ENCODE peak calls at places on chromosomes 11 and 22, in seven cellular contexts. I is RWPE1, Z is GM23338, V is stomach, Y is endodermal cell, E is adipocyte, M is right atrium auricular region. W is an unnamed sample.

GRCh38 chr11:113296447-113297205 is 17.8 kb upstream of the TTC12 start:
- DNase-seq in I (no peak), Y (peak), M (no peak), Z (peak), E (no peak), V (no peak), W (no peak)

GRCh38 chr22:43824724-43825485 is 12.8 kb upstream of the EFCAB6 start:
- DNase-seq in Y (peak), E (no peak), Z (no peak), V (peak), I (no peak), M (no peak), W (no peak)

GRCh38 chr11:2310073-2310785 is 8.4 kb downstream of the TSPAN32 start:
- DNase-seq in M (no peak), Y (no peak), I (no peak), E (no peak), Z (no peak), V (no peak), W (no peak)

GRCh38 chr22:18954333-18954732 is 18.2 kb upstream of the PRODH start:
- DNase-seq in V (peak), Y (peak), Z (peak), I (peak), M (peak), E (peak), W (peak)

GRCh38 chr11:126892781-126893180 is 107.8 kb downstream of the KIRREL3 start:
- DNase-seq in Z (no peak), E (no peak), M (no peak), I (no peak), Y (no peak), V (no peak), W (no peak)

GRCh38 chr11:32056445-32056844 is 34.4 kb upstream of the RCN1 start:
- DNase-seq in Y (no peak), M (no peak), Z (no peak), V (no peak), I (no peak), E (peak), W (no peak)

GRCh38 chr11:118295834-118296454 is 8.6 kb upstream of the CD3E start:
- DNase-seq in Y (peak), V (peak), I (peak), M (no peak), E (peak), Z (peak), W (no peak)

GRCh38 chr11:67265633-67266423 is 445 bp upstream of the GRK2 start:
- DNase-seq in E (peak), Z (peak), I (peak), M (no peak), V (peak), Y (peak), W (peak)

GRCh38 chr11:73519266-73519665 is 78.6 kb downstream of the FAM168A start:
- DNase-seq in I (no peak), Z (no peak), Y (no peak), V (no peak), E (no peak), M (no peak), W (no peak)

GRCh38 chr11:102120006-102120405 is 9.8 kb downstream of the YAP1 start:
- DNase-seq in E (peak), M (no peak), Y (no peak), Z (peak), I (no peak), V (no peak), W (no peak)

GRCh38 chr22:28788601-28789000 is 11.8 kb downstream of the XBP1 start:
- DNase-seq in M (no peak), E (no peak), Z (no peak), I (no peak), V (no peak), Y (no peak), W (no peak)

GRCh38 chr11:94272738-94273313 is 31.6 kb upstream of the IZUMO1R start:
- DNase-seq in Z (no peak), M (no peak), Y (no peak), I (no peak), V (no peak), E (no peak), W (peak)

GRCh38 chr11:69442807-69443137 is 38.7 kb upstream of the LINC01488 start:
- DNase-seq in E (peak), I (no peak), V (no peak), Z (peak), M (no peak), Y (peak), W (peak)